ENCODE peak calls at places on chromosomes 6 and 20, in seven cellular contexts. T is naive thymus-derived CD4-positive, alpha-beta T cell; O is Caco-2; R is IMR-90; C is aorta; A is upper lobe of right lung; S is heart left ventricle. N is an unnamed sample. For H3K9me3, the result is how much of the 10 kb centered on the place peaks cover.

GRCh38 chr20:4962257-4962855 is 39.0 kb downstream of the SLC23A2 start:
- DNase-seq in T (peak), O (no peak), R (no peak), C (no peak), A (no peak), S (no peak), N (no peak)

GRCh38 chr6:8820313-8820712 is 385.0 kb upstream of the SLC35B3 start:
- DNase-seq in T (no peak), O (no peak), R (no peak), C (no peak), A (no peak), S (no peak), N (no peak)

GRCh38 chr20:24663496-24663895 is 194.1 kb downstream of the SYNDIG1 start:
- DNase-seq in T (no peak), O (peak), R (no peak), C (no peak), A (no peak), S (no peak), N (no peak)

GRCh38 chr6:90413396-90413795 is 116.8 kb upstream of the BACH2 start:
- DNase-seq in T (no peak), O (no peak), R (no peak), C (no peak), A (no peak), S (no peak), N (no peak)

GRCh38 chr20:10323729-10324128 is 105.1 kb downstream of the SNAP25 start:
- DNase-seq in T (no peak), O (no peak), R (no peak), C (no peak), A (no peak), S (no peak), N (no peak)

GRCh38 chr6:153425536-153425935 is 294.5 kb upstream of the RGS17 start:
- DNase-seq in T (no peak), O (no peak), R (no peak), C (no peak), A (no peak), S (no peak), N (no peak)

GRCh38 chr20:2246081-2246491 is 49.7 kb upstream of the TGM3 start:
- DNase-seq in T (no peak), O (no peak), R (no peak), C (no peak), A (no peak), S (no peak), N (no peak)

GRCh38 chr6:25085761-25086160 is 150.0 kb upstream of the RIPOR2 start:
- DNase-seq in T (peak), O (no peak), R (no peak), C (no peak), A (no peak), S (peak), N (no peak)

GRCh38 chr6:86459978-86460377 is 477.4 kb upstream of the HTR1E start:
- DNase-seq in T (no peak), O (no peak), R (no peak), C (no peak), A (no peak), S (no peak), N (no peak)
- H3K9me3 ChIP-seq in T (under half), O (under half), R (under half), C (under half), A (under half), S (under half), N (under half)

GRCh38 chr6:168045706-168046620 is 33.0 kb downstream of the FRMD1 start:
- DNase-seq in T (no peak), O (no peak), R (peak), C (no peak), A (peak), S (no peak), N (no peak)

GRCh38 chr6:168044521-168045130 is 34.4 kb downstream of the FRMD1 start:
- DNase-seq in T (no peak), O (no peak), R (no peak), C (no peak), A (peak), S (no peak), N (no peak)

GRCh38 chr6:168046696-168047095 is 32.3 kb downstream of the FRMD1 start:
- DNase-seq in T (no peak), O (no peak), R (no peak), C (no peak), A (no peak), S (no peak), N (no peak)

GRCh38 chr6:168043848-168044415 is 35.1 kb downstream of the FRMD1 start:
- DNase-seq in T (no peak), O (no peak), R (no peak), C (no peak), A (peak), S (no peak), N (no peak)

DNA sequence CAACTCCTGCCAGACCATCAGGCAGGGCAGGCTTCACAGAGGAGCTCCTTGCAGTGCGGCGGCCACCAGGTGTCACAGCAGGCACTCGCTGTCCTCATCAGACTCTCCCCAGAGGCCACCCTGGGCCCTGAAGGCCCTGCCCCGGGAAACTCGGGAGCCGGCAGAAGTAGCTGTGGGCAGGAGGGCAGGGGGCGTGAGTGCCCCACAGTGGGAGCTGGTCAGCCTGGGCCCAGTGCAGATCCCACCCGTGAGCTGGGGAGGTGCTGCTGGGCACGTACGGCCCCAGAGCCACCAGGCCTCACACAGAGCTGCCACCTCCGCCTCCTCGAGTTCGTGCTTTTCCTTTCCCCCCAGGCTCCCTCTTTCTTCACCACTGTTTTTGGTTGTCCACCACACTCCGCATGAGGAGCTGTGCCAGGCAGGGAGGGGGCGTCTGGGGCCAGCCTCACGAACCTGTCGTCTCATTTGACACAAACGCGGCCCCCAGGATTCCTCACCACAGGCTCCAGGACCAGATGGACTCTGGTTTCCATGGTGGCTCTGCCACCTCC is 33.8 kb downstream of the FRMD1 start:
- DNase-seq in T (no peak), O (no peak), R (no peak), C (no peak), A (peak), S (no peak), N (no peak)
- H3K9me3 ChIP-seq in T (under half), O (under half), R (under half), C (under half), A (under half), S (under half), N (under half)

DNA sequence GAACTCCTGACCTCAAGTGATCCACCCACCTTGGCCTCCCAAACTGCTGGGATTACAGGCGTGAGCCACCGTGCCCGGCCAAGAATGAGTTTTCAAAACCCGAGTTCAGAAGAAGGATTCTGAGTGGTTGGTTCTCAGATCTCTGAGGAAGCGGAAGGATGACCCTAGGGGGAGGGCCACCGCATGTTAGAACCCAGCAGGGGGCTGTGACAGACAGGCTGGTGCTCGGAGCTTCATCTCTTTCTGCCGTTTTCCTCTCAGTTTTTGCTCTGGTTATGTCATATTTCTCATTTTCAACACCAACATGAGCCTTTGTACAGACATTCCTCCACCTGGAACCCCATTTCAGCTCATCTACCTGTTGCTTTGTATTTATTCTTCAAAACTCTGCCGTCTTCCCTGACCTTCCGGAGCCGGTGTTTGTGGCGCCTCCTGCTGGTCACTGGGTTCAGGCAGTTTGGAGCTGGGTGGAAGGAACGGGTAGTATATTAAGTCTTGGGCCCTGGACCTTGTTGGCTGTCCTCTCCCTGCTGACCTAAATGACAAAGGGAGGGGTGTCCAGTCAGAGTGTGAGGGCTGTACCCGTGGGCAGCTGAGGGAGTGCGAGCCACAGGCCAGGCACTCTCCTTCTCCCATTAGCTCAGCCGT is at the start of gene DEFB123:
- DNase-seq in T (no peak), O (no peak), R (no peak), C (no peak), A (no peak), S (no peak), N (no peak)
- H3K9me3 ChIP-seq in T (under half), O (under half), R (under half), C (under half), A (under half), S (under half), N (under half)

GRCh38 chr6:22126910-22127309 is 169.9 kb downstream of the PRL start:
- DNase-seq in T (no peak), O (no peak), R (no peak), C (no peak), A (no peak), S (no peak), N (no peak)
- H3K9me3 ChIP-seq in T (under half), O (under half), R (under half), C (under half), A (under half), S (under half), N (under half)

GRCh38 chr6:169156108-169156821 is 97.4 kb downstream of the THBS2 start:
- DNase-seq in T (no peak), O (no peak), R (peak), C (no peak), A (no peak), S (no peak), N (no peak)
- H3K9me3 ChIP-seq in T (under half), O (under half), R (under half), C (under half), A (under half), S (under half), N (under half)

DNA sequence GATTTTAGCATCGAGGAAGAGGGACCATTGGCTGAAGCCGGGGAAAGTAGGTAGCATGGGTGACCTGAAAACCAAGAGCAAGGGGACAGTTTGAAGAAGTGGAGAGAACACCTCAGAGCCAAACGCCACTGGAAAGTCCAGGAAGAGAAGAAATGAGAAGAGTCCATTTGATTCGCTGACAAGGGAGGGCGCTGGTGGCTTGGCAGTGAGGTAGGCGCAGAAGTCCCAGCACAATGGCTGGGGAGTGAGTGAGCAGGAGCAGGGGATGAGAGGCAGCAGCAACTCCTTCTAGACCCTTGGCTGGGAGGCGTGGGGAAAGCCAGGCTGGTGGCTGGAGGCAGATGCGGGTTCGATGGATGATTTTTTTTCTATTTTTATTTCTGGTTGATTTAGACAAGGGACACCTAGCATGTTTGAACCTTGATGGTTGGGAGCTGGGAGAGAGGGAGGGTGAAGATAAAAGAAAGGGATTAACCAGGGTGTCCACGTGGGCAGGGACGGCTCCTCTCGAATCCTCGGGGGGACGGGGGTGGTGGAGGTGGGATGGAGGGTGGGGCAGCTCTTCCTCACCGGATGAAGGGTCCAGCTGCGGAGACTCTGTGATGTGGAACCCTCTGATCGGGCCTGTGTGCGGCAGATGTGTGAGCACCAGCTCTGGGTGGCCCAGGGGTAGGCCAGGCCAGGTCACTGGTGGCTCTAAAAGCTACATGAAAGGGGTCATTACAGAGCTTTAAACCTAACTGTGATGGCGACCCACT is 164.2 kb downstream of the NFATC2 start:
- DNase-seq in T (no peak), O (no peak), R (no peak), C (peak), A (peak), S (no peak), N (no peak)
- H3K9me3 ChIP-seq in T (under half), O (under half), R (under half), C (under half), A (under half), S (under half), N (under half)

DNA sequence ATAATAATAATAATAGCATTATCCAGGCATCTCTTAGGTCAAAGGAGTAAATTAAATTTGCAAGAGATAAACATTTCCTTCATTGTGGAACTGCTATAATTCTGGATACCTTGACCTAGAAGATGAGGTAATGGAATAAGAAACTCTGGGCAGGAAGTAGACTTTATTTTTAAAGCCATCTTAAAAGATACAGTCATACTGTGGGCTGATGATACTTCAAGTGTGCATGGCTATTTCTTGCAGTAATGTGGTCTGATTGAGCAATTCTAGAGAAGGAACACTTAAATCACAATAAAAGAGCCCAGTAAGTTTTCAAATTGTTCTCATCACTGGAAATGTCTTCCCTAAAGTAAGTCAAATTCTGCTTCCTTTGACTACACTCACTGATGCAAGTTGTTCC is 62.4 kb upstream of the TMEM244 start:
- DNase-seq in T (no peak), O (no peak), R (peak), C (no peak), A (no peak), S (no peak), N (no peak)
- H3K9me3 ChIP-seq in T (under half), O (under half), R (under half), C (under half), A (under half), S (under half), N (under half)

GRCh38 chr6:168272379-168273011 is 47.1 kb downstream of the DACT2 start:
- DNase-seq in T (no peak), O (no peak), R (no peak), C (no peak), A (no peak), S (no peak), N (no peak)
- H3K9me3 ChIP-seq in T (under half), O (under half), R (under half), C (under half), A (under half), S (under half), N (under half)

DNA sequence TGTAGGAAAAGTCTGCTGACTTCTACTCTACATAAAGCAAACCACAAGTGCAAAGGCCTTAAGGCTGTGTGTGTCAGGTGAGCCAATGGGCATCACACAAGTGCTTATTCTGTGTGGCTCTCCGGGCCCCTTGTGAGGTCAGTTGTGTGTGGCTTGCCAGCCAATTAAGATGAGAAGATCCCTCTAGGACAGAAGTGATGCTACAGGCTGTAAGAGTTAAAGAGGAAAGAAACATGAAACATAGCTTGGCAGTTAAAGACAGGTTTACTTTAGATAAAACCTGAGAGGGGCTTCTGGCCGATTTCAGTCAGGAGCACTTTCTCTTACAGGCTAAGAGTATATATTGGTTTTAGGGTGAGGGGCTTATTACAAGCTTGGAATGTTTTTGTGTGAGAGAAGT is 242.4 kb downstream of the NFATC2 start:
- DNase-seq in T (no peak), O (no peak), R (no peak), C (no peak), A (no peak), S (no peak), N (no peak)
- H3K9me3 ChIP-seq in T (under half), O (half or more), R (under half), C (under half), A (under half), S (under half), N (under half)